ENCODE peak calls at places on chromosomes 16 and 17, in four cellular contexts. One of them, this sample, is unnamed.

GRCh38 chr16:81242977-81243618 is 4.6 kb downstream of the BCO1 start:
- DNase-seq in AG09309: no peak
- DNase-seq in colonic mucosa: no peak
- DNase-seq in body of pancreas: no peak
- DNase-seq in this sample: no peak

GRCh38 chr17:31494259-31495048 is 103.0 kb downstream of the RAB11FIP4 start:
- DNase-seq in AG09309: no peak
- DNase-seq in colonic mucosa: peak; percentile 57
- DNase-seq in body of pancreas: peak; percentile 21
- DNase-seq in this sample: no peak

GRCh38 chr17:44200478-44201155 is 933 bp upstream of the ATXN7L3 start:
- DNase-seq in colonic mucosa: no peak
- DNase-seq in body of pancreas: no peak
- DNase-seq in AG09309: no peak
- DNase-seq in this sample: no peak

GRCh38 chr17:42272576-42272975 is 3.6 kb downstream of the STAT5B start:
- DNase-seq in body of pancreas: no peak
- DNase-seq in colonic mucosa: no peak
- DNase-seq in AG09309: no peak
- DNase-seq in this sample: no peak

GRCh38 chr17:47717261-47717697 is 15.8 kb upstream of the TBX21 start:
- DNase-seq in colonic mucosa: no peak
- DNase-seq in body of pancreas: no peak
- DNase-seq in AG09309: no peak
- DNase-seq in this sample: no peak

GRCh38 chr17:38609280-38610031 is 3.7 kb upstream of the SRCIN1 start:
- DNase-seq in AG09309: no peak
- DNase-seq in body of pancreas: no peak
- DNase-seq in colonic mucosa: no peak
- DNase-seq in this sample: no peak

GRCh38 chr17:48633266-48633816 is 7.2 kb upstream of the HOXB9 start:
- DNase-seq in AG09309: no peak
- DNase-seq in body of pancreas: no peak
- DNase-seq in colonic mucosa: peak; percentile 46
- DNase-seq in this sample: no peak

GRCh38 chr17:77770331-77771105 is 188.0 kb upstream of the TNRC6C start:
- DNase-seq in body of pancreas: no peak
- DNase-seq in colonic mucosa: no peak
- DNase-seq in AG09309: peak; percentile 28
- DNase-seq in this sample: no peak

GRCh38 chr17:66855204-66855603 is 20.3 kb downstream of the CACNG5 start:
- DNase-seq in body of pancreas: no peak
- DNase-seq in colonic mucosa: peak; percentile 39
- DNase-seq in AG09309: no peak
- DNase-seq in this sample: no peak

GRCh38 chr16:57091200-57091989 is 988 bp upstream of the CPNE2 start:
- DNase-seq in body of pancreas: peak; percentile 56
- DNase-seq in colonic mucosa: peak; percentile 66
- DNase-seq in AG09309: no peak
- DNase-seq in this sample: no peak

GRCh38 chr16:10777356-10777755 is 33.7 kb downstream of the NUBP1 start:
- DNase-seq in AG09309: no peak
- DNase-seq in body of pancreas: no peak
- DNase-seq in colonic mucosa: no peak
- DNase-seq in this sample: no peak

GRCh38 chr17:57114085-57114673 is 29.1 kb downstream of the AKAP1 start:
- DNase-seq in AG09309: no peak
- DNase-seq in body of pancreas: peak; percentile 53
- DNase-seq in colonic mucosa: peak; percentile 66
- DNase-seq in this sample: no peak

GRCh38 chr17:83180996-83181481 is 101.6 kb downstream of the METRNL start:
- DNase-seq in colonic mucosa: peak; percentile 13
- DNase-seq in AG09309: no peak
- DNase-seq in body of pancreas: no peak
- DNase-seq in this sample: peak; percentile 51
- TF ChIP-seq CTCF in colonic mucosa: no peak
- TF ChIP-seq CTCF in AG09309: no peak
- TF ChIP-seq CTCF in body of pancreas: no peak
- TF ChIP-seq CTCF in this sample: no peak

GRCh38 chr16:50254072-50254471 is 12.3 kb upstream of the ADCY7 start:
- DNase-seq in AG09309: no peak
- DNase-seq in body of pancreas: no peak
- DNase-seq in colonic mucosa: no peak
- DNase-seq in this sample: peak; percentile 73

GRCh38 chr16:50252082-50252611 is 14.2 kb upstream of the ADCY7 start:
- DNase-seq in AG09309: no peak
- DNase-seq in colonic mucosa: no peak
- DNase-seq in body of pancreas: no peak
- DNase-seq in this sample: peak; percentile 81

GRCh38 chr16:50253511-50253903 is 12.8 kb upstream of the ADCY7 start:
- DNase-seq in body of pancreas: no peak
- DNase-seq in AG09309: no peak
- DNase-seq in colonic mucosa: no peak
- DNase-seq in this sample: peak; percentile 70

GRCh38 chr16:50252874-50253510 is 13.4 kb upstream of the ADCY7 start:
- DNase-seq in AG09309: no peak
- DNase-seq in body of pancreas: no peak
- DNase-seq in colonic mucosa: no peak
- DNase-seq in this sample: no peak

GRCh38 chr16:50251375-50252081 is 14.8 kb upstream of the ADCY7 start:
- DNase-seq in colonic mucosa: no peak
- DNase-seq in body of pancreas: no peak
- DNase-seq in AG09309: peak; percentile 92
- DNase-seq in this sample: peak; percentile 80
- TF ChIP-seq CTCF in colonic mucosa: no peak
- TF ChIP-seq CTCF in body of pancreas: no peak
- TF ChIP-seq CTCF in AG09309: no peak
- TF ChIP-seq CTCF in this sample: no peak

DNA sequence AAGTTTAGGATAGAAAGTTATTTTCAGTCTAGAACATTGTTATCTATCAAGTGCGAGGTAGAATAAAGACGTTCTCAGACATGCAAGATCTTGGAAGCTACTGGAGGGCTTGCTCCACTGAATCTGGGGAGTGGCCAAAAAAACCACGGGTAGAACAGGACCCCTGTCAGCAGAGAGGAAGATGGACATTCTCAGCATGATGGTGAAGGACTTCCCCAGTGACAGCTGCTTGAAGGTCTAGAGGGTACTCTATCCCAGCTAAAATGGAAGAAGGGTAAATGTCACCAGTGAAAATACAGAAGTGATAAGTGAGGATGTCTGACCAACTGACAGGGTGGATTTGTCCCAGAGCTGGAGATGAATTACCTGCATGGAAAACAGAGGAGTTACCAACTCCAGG is 10.1 kb downstream of the TNFRSF13B start:
- DNase-seq in AG09309: no peak
- DNase-seq in colonic mucosa: no peak
- DNase-seq in body of pancreas: no peak
- DNase-seq in this sample: no peak
- TF ChIP-seq CTCF in AG09309: no peak
- TF ChIP-seq CTCF in colonic mucosa: no peak
- TF ChIP-seq CTCF in body of pancreas: no peak
- TF ChIP-seq CTCF in this sample: no peak

GRCh38 chr17:2028737-2029136 is 1.2 kb upstream of the DPH1 start:
- DNase-seq in body of pancreas: no peak
- DNase-seq in AG09309: no peak
- DNase-seq in colonic mucosa: no peak
- DNase-seq in this sample: no peak
- TF ChIP-seq CTCF in body of pancreas: no peak
- TF ChIP-seq CTCF in AG09309: no peak
- TF ChIP-seq CTCF in colonic mucosa: no peak
- TF ChIP-seq CTCF in this sample: no peak

This sample was measured in osteocyte.